ENCODE peak calls at places on chromosomes 5 and 9, in six cellular contexts. One of them, this sample, is unnamed.

GRCh38 chr5:82413302-82414042 is 135.3 kb upstream of the RPS23 start:
- DNase-seq in IMR-90: peak
- DNase-seq in body of pancreas: no peak
- DNase-seq in ascending aorta: no peak
- DNase-seq in brain microvascular endothelial cell: peak
- DNase-seq in fibroblast of lung: peak
- DNase-seq in this sample: no peak

GRCh38 chr5:141084487-141084989 is 9.9 kb upstream of the PCDHB2 start:
- DNase-seq in body of pancreas: peak
- DNase-seq in brain microvascular endothelial cell: peak
- DNase-seq in fibroblast of lung: peak
- DNase-seq in IMR-90: peak
- DNase-seq in ascending aorta: no peak
- DNase-seq in this sample: no peak

GRCh38 chr9:126148994-126149393 is 177.6 kb upstream of the MVB12B start:
- DNase-seq in body of pancreas: no peak
- DNase-seq in fibroblast of lung: no peak
- DNase-seq in ascending aorta: no peak
- DNase-seq in brain microvascular endothelial cell: no peak
- DNase-seq in IMR-90: no peak
- DNase-seq in this sample: peak

GRCh38 chr5:63854076-63854475 is 108.2 kb downstream of the HTR1A start:
- DNase-seq in brain microvascular endothelial cell: no peak
- DNase-seq in IMR-90: no peak
- DNase-seq in body of pancreas: no peak
- DNase-seq in fibroblast of lung: no peak
- DNase-seq in ascending aorta: no peak
- DNase-seq in this sample: no peak

GRCh38 chr9:137663584-137663983 is 44.8 kb downstream of the EHMT1 start:
- DNase-seq in body of pancreas: no peak
- DNase-seq in fibroblast of lung: no peak
- DNase-seq in brain microvascular endothelial cell: no peak
- DNase-seq in IMR-90: no peak
- DNase-seq in ascending aorta: peak
- DNase-seq in this sample: no peak

GRCh38 chr9:78595200-78595945 is 298.4 kb downstream of the PSAT1 start:
- DNase-seq in ascending aorta: no peak
- DNase-seq in IMR-90: peak
- DNase-seq in body of pancreas: no peak
- DNase-seq in brain microvascular endothelial cell: peak
- DNase-seq in fibroblast of lung: peak
- DNase-seq in this sample: no peak

GRCh38 chr5:860506-861150 is 9.8 kb upstream of the ZDHHC11 start:
- DNase-seq in brain microvascular endothelial cell: no peak
- DNase-seq in body of pancreas: no peak
- DNase-seq in IMR-90: no peak
- DNase-seq in ascending aorta: no peak
- DNase-seq in fibroblast of lung: no peak
- DNase-seq in this sample: no peak

GRCh38 chr5:152187668-152188067 is 217.4 kb downstream of the NMUR2 start:
- DNase-seq in body of pancreas: no peak
- DNase-seq in ascending aorta: no peak
- DNase-seq in brain microvascular endothelial cell: no peak
- DNase-seq in IMR-90: no peak
- DNase-seq in fibroblast of lung: no peak
- DNase-seq in this sample: no peak

GRCh38 chr9:19233344-19233743 is 2.9 kb downstream of the DENND4C start:
- DNase-seq in IMR-90: no peak
- DNase-seq in ascending aorta: no peak
- DNase-seq in body of pancreas: no peak
- DNase-seq in fibroblast of lung: no peak
- DNase-seq in brain microvascular endothelial cell: no peak
- DNase-seq in this sample: no peak

GRCh38 chr5:151798674-151799073 is 26.9 kb downstream of the G3BP1 start:
- DNase-seq in ascending aorta: no peak
- DNase-seq in brain microvascular endothelial cell: no peak
- DNase-seq in IMR-90: no peak
- DNase-seq in body of pancreas: no peak
- DNase-seq in fibroblast of lung: no peak
- DNase-seq in this sample: no peak

GRCh38 chr9:21781656-21782055 is 20.8 kb upstream of the MTAP start:
- DNase-seq in brain microvascular endothelial cell: no peak
- DNase-seq in body of pancreas: no peak
- DNase-seq in IMR-90: no peak
- DNase-seq in fibroblast of lung: peak
- DNase-seq in ascending aorta: no peak
- DNase-seq in this sample: no peak

GRCh38 chr5:172816887-172817418 is 17.1 kb upstream of the ERGIC1 start:
- DNase-seq in fibroblast of lung: peak
- DNase-seq in ascending aorta: no peak
- DNase-seq in body of pancreas: no peak
- DNase-seq in brain microvascular endothelial cell: peak
- DNase-seq in IMR-90: peak
- DNase-seq in this sample: no peak

GRCh38 chr9:95004452-95005275 is 278.2 kb downstream of the AOPEP start:
- DNase-seq in ascending aorta: no peak
- DNase-seq in body of pancreas: peak
- DNase-seq in IMR-90: no peak
- DNase-seq in fibroblast of lung: peak
- DNase-seq in brain microvascular endothelial cell: no peak
- DNase-seq in this sample: peak

GRCh38 chr5:167012281-167013034 is 1279.0 kb upstream of the WWC1 start:
- DNase-seq in body of pancreas: no peak
- DNase-seq in IMR-90: no peak
- DNase-seq in ascending aorta: no peak
- DNase-seq in fibroblast of lung: peak
- DNase-seq in brain microvascular endothelial cell: no peak
- DNase-seq in this sample: no peak

GRCh38 chr5:126988021-126988569 is 42.3 kb downstream of the MARCHF3 start:
- DNase-seq in ascending aorta: no peak
- DNase-seq in IMR-90: no peak
- DNase-seq in brain microvascular endothelial cell: no peak
- DNase-seq in body of pancreas: no peak
- DNase-seq in fibroblast of lung: no peak
- DNase-seq in this sample: no peak

GRCh38 chr5:132962429-132962928 is 955 bp downstream of the AFF4 start:
- DNase-seq in ascending aorta: no peak
- DNase-seq in body of pancreas: peak
- DNase-seq in IMR-90: peak
- DNase-seq in fibroblast of lung: peak
- DNase-seq in brain microvascular endothelial cell: peak
- DNase-seq in this sample: no peak

GRCh38 chr5:133391349-133392136 is 220.8 kb downstream of the FSTL4 start:
- DNase-seq in brain microvascular endothelial cell: no peak
- DNase-seq in IMR-90: no peak
- DNase-seq in ascending aorta: no peak
- DNase-seq in body of pancreas: no peak
- DNase-seq in fibroblast of lung: no peak
- DNase-seq in this sample: no peak

GRCh38 chr5:113824307-113824706 is 310.8 kb downstream of the YTHDC2 start:
- DNase-seq in brain microvascular endothelial cell: no peak
- DNase-seq in IMR-90: no peak
- DNase-seq in body of pancreas: no peak
- DNase-seq in ascending aorta: no peak
- DNase-seq in fibroblast of lung: no peak
- DNase-seq in this sample: no peak

GRCh38 chr5:123636006-123636405 is 124.0 kb downstream of the CSNK1G3 start:
- DNase-seq in ascending aorta: no peak
- DNase-seq in brain microvascular endothelial cell: no peak
- DNase-seq in IMR-90: no peak
- DNase-seq in fibroblast of lung: no peak
- DNase-seq in body of pancreas: no peak
- DNase-seq in this sample: no peak

GRCh38 chr5:136242611-136243010 is 49.6 kb upstream of the SMIM32 start:
- DNase-seq in ascending aorta: no peak
- DNase-seq in fibroblast of lung: no peak
- DNase-seq in body of pancreas: no peak
- DNase-seq in brain microvascular endothelial cell: no peak
- DNase-seq in IMR-90: no peak
- DNase-seq in this sample: no peak

DNA sequence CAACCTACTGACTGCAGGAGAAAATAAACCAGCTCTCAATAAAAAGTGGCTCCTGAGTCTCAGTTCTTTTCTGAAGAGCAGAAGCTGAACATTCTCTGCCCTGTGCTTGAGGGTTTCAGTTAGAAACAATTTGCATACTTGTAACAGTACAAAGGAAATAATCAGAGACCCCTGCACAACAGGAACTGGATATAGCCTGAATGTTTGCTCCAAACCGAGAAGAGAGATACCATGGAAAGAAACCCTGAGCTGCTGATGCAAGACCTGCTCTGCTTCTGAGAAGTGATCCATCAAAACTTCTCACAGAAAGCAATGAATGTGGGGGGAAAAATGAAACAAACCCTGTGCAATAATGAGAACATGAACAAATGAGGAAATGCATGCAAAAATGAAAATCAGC is 592.9 kb downstream of the SEMA5A start:
- DNase-seq in ascending aorta: no peak
- DNase-seq in brain microvascular endothelial cell: no peak
- DNase-seq in body of pancreas: no peak
- DNase-seq in fibroblast of lung: no peak
- DNase-seq in IMR-90: no peak
- DNase-seq in this sample: no peak
- H3K27ac ChIP-seq in ascending aorta: no peak
- H3K27ac ChIP-seq in brain microvascular endothelial cell: no peak
- H3K27ac ChIP-seq in body of pancreas: no peak
- H3K27ac ChIP-seq in fibroblast of lung: no peak
- H3K27ac ChIP-seq in IMR-90: peak
- H3K27ac ChIP-seq in this sample: no peak

GRCh38 chr5:110021251-110021650 is 331.5 kb downstream of the MAN2A1 start:
- DNase-seq in fibroblast of lung: no peak
- DNase-seq in body of pancreas: no peak
- DNase-seq in ascending aorta: no peak
- DNase-seq in IMR-90: no peak
- DNase-seq in brain microvascular endothelial cell: no peak
- DNase-seq in this sample: no peak
- H3K27ac ChIP-seq in fibroblast of lung: no peak
- H3K27ac ChIP-seq in body of pancreas: no peak
- H3K27ac ChIP-seq in ascending aorta: no peak
- H3K27ac ChIP-seq in IMR-90: no peak
- H3K27ac ChIP-seq in brain microvascular endothelial cell: no peak
- H3K27ac ChIP-seq in this sample: no peak

DNA sequence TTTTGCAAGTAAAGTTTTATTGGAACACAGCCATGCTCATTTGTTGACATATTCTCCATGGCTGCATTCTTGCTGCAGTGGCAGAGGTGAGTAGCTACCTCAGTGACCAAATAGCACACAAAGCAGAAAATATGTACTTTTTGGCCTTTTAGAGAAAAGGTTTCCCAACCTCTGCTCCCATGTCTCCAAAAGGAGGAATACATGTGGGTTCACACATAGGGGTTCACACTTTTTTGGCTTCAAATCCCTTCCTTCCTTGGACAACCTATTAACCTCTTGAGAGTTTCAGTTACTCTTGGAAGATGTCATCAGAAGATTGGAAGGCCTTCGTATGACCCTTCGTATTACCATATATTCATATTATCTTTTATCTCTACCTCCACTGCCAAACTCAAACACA is 285.1 kb upstream of the TUT7 start:
- DNase-seq in ascending aorta: no peak
- DNase-seq in IMR-90: no peak
- DNase-seq in fibroblast of lung: no peak
- DNase-seq in brain microvascular endothelial cell: no peak
- DNase-seq in body of pancreas: no peak
- DNase-seq in this sample: no peak
- H3K27ac ChIP-seq in ascending aorta: no peak
- H3K27ac ChIP-seq in IMR-90: no peak
- H3K27ac ChIP-seq in fibroblast of lung: no peak
- H3K27ac ChIP-seq in brain microvascular endothelial cell: no peak
- H3K27ac ChIP-seq in body of pancreas: no peak
- H3K27ac ChIP-seq in this sample: no peak

GRCh38 chr9:5587024-5587423 is 41.9 kb upstream of the RIC1 start:
- DNase-seq in ascending aorta: no peak
- DNase-seq in fibroblast of lung: peak
- DNase-seq in brain microvascular endothelial cell: peak
- DNase-seq in IMR-90: peak
- DNase-seq in body of pancreas: no peak
- DNase-seq in this sample: no peak

GRCh38 chr9:5596173-5596572 is 32.7 kb upstream of the RIC1 start:
- DNase-seq in brain microvascular endothelial cell: no peak
- DNase-seq in fibroblast of lung: no peak
- DNase-seq in body of pancreas: no peak
- DNase-seq in ascending aorta: no peak
- DNase-seq in IMR-90: no peak
- DNase-seq in this sample: no peak

GRCh38 chr9:5592231-5592630 is 36.7 kb upstream of the RIC1 start:
- DNase-seq in fibroblast of lung: no peak
- DNase-seq in body of pancreas: no peak
- DNase-seq in ascending aorta: no peak
- DNase-seq in IMR-90: no peak
- DNase-seq in brain microvascular endothelial cell: no peak
- DNase-seq in this sample: no peak

GRCh38 chr9:5593904-5594303 is 35.0 kb upstream of the RIC1 start:
- DNase-seq in IMR-90: no peak
- DNase-seq in brain microvascular endothelial cell: no peak
- DNase-seq in ascending aorta: no peak
- DNase-seq in fibroblast of lung: no peak
- DNase-seq in body of pancreas: no peak
- DNase-seq in this sample: no peak

DNA sequence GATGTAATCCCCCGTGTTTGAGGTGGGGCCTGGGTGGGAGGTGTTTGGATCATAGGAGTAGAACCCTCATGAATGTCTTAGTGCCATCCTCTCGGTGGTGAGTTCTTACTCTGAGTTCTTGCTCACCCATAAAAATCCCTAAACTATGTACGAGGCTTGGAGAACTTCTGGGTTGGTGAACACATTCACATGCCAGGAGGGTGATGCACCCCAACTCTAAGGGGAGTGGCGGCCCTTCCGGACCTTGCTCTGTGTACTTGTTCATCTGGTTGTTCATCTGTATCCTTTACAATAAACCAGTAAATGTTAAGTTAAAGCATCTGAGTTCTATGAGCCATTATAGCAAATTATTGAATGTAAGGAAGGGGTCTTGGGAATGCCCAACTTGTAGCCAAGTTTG is 36.0 kb upstream of the RIC1 start:
- DNase-seq in ascending aorta: no peak
- DNase-seq in body of pancreas: no peak
- DNase-seq in fibroblast of lung: no peak
- DNase-seq in IMR-90: no peak
- DNase-seq in brain microvascular endothelial cell: no peak
- DNase-seq in this sample: no peak
- H3K27ac ChIP-seq in ascending aorta: no peak
- H3K27ac ChIP-seq in body of pancreas: no peak
- H3K27ac ChIP-seq in fibroblast of lung: no peak
- H3K27ac ChIP-seq in IMR-90: no peak
- H3K27ac ChIP-seq in brain microvascular endothelial cell: no peak
- H3K27ac ChIP-seq in this sample: no peak

GRCh38 chr9:135479469-135480052 is at the start of gene PPP1R26:
- DNase-seq in fibroblast of lung: no peak
- DNase-seq in body of pancreas: peak
- DNase-seq in IMR-90: no peak
- DNase-seq in brain microvascular endothelial cell: no peak
- DNase-seq in ascending aorta: no peak
- DNase-seq in this sample: peak
- H3K27ac ChIP-seq in fibroblast of lung: no peak
- H3K27ac ChIP-seq in body of pancreas: peak
- H3K27ac ChIP-seq in IMR-90: peak
- H3K27ac ChIP-seq in brain microvascular endothelial cell: no peak
- H3K27ac ChIP-seq in ascending aorta: peak
- H3K27ac ChIP-seq in this sample: peak

GRCh38 chr5:120697147-120697546 is 233.0 kb downstream of the PRR16 start:
- DNase-seq in brain microvascular endothelial cell: no peak
- DNase-seq in ascending aorta: no peak
- DNase-seq in IMR-90: no peak
- DNase-seq in fibroblast of lung: no peak
- DNase-seq in body of pancreas: no peak
- DNase-seq in this sample: no peak
- H3K27ac ChIP-seq in brain microvascular endothelial cell: no peak
- H3K27ac ChIP-seq in ascending aorta: no peak
- H3K27ac ChIP-seq in IMR-90: no peak
- H3K27ac ChIP-seq in fibroblast of lung: no peak
- H3K27ac ChIP-seq in body of pancreas: no peak
- H3K27ac ChIP-seq in this sample: no peak

This sample was measured in stomach.